ENCODE peak calls at places on chromosomes 5 and 9, in seven cellular contexts. S is GM12865; V is stimulated activated CD4-positive, alpha-beta T cell treated with anti-CD3 and anti-CD28 coated beads, Interleukin-1b, Interleukin-23, amount 100 ng/mL, for 24 hours; E is pulmonary artery endothelial cell; I is uterus; D is hippocampal formation; M is neural crest cell. L is an unnamed sample.

GRCh38 chr5:285991-286557 is 14.6 kb downstream of the PDCD6 start:
- DNase-seq in S (peak; percentile 20), V (no peak), E (no peak), I (no peak), D (no peak), M (no peak), L (no peak)

GRCh38 chr5:107964722-107965121 is 294.0 kb upstream of the EFNA5 start:
- DNase-seq in S (no peak), V (no peak), E (no peak), I (no peak), D (no peak), M (no peak), L (no peak)

GRCh38 chr5:102421647-102422046 is 77.2 kb downstream of the SLCO6A1 start:
- DNase-seq in S (peak; percentile 8), V (no peak), E (no peak), I (no peak), D (no peak), M (no peak), L (no peak)

GRCh38 chr5:60685700-60686099 is 14.3 kb downstream of the DEPDC1B start:
- DNase-seq in S (no peak), V (no peak), E (no peak), I (no peak), D (no peak), M (no peak), L (no peak)

GRCh38 chr5:133247881-133248642 is 196.2 kb downstream of the HSPA4 start:
- DNase-seq in S (peak; percentile 12), V (no peak), E (peak; percentile 68), I (no peak), D (no peak), M (peak; percentile 38), L (no peak)

GRCh38 chr9:13186091-13186490 is 93.4 kb downstream of the MPDZ start:
- DNase-seq in S (no peak), V (no peak), E (no peak), I (no peak), D (no peak), M (no peak), L (no peak)

GRCh38 chr5:93070938-93071337 is 510.1 kb downstream of the NR2F1-AS1 start:
- DNase-seq in S (no peak), V (no peak), E (no peak), I (no peak), D (no peak), M (no peak), L (no peak)

GRCh38 chr9:13351768-13352386 is 72.4 kb upstream of the MPDZ start:
- DNase-seq in S (peak; percentile 3), V (no peak), E (peak; percentile 35), I (peak; percentile 21), D (peak; percentile 67), M (no peak), L (no peak)

GRCh38 chr5:131268758-131269370 is 5.0 kb downstream of the CDC42SE2 start:
- DNase-seq in S (no peak), V (no peak), E (no peak), I (no peak), D (no peak), M (no peak), L (no peak)

GRCh38 chr5:12294151-12294550 is 389.9 kb upstream of the CTNND2 start:
- DNase-seq in S (no peak), V (no peak), E (no peak), I (no peak), D (no peak), M (no peak), L (no peak)

GRCh38 chr5:170327802-170328201 is 30.2 kb upstream of the LCP2 start:
- DNase-seq in S (no peak), V (no peak), E (no peak), I (no peak), D (no peak), M (no peak), L (no peak)

GRCh38 chr5:65094279-65094678 is 325.5 kb downstream of the CWC27 start:
- DNase-seq in S (no peak), V (no peak), E (no peak), I (no peak), D (no peak), M (no peak), L (no peak)

GRCh38 chr9:130243015-130243881 is 22.3 kb upstream of the HMCN2 start:
- DNase-seq in S (peak; percentile 81), V (peak; percentile 76), E (no peak), I (peak; percentile 82), D (peak; percentile 19), M (peak; percentile 92), L (peak; percentile 95)

GRCh38 chr9:112034216-112034611 is 137.6 kb downstream of the UGCG start:
- DNase-seq in S (peak; percentile 57), V (no peak), E (no peak), I (no peak), D (no peak), M (no peak), L (no peak)

GRCh38 chr5:161263186-161263585 is 283.3 kb downstream of the GABRB2 start:
- DNase-seq in S (no peak), V (no peak), E (no peak), I (no peak), D (no peak), M (no peak), L (no peak)

GRCh38 chr9:108262836-108263235 is 593.0 kb downstream of the ACTL7B start:
- DNase-seq in S (no peak), V (no peak), E (no peak), I (no peak), D (no peak), M (no peak), L (no peak)

GRCh38 chr9:124295097-124295794 is 37.5 kb downstream of the NEK6 start:
- DNase-seq in S (peak; percentile 78), V (no peak), E (no peak), I (no peak), D (no peak), M (no peak), L (no peak)

GRCh38 chr9:18705763-18706372 is 231.9 kb downstream of the ADAMTSL1 start:
- DNase-seq in S (no peak), V (no peak), E (no peak), I (no peak), D (no peak), M (no peak), L (no peak)

GRCh38 chr9:127501821-127502343 is 50.6 kb downstream of the LRSAM1 start:
- DNase-seq in S (no peak), V (no peak), E (no peak), I (no peak), D (no peak), M (no peak), L (no peak)